ENCODE peak calls at places on chromosome X, in ten cellular contexts. X, S, D, G, F, U, K, L, N and A are unnamed samples.
A peak's percentile ranks its signal among the peaks of the same experiment; 100 is the strongest.

GRCh38 chrX:120310861-120311631 is at the start of gene TMEM255A:
- DNase-seq in X (no peak), S (no peak), D (no peak), G (no peak), F (peak; percentile 18), U (no peak), K (peak; percentile 40), L (peak; percentile 42), N (no peak), A (no peak)

GRCh38 chrX:38845426-38845825 is 44.2 kb downstream of the MID1IP1 start:
- DNase-seq in X (no peak), S (no peak), D (no peak), G (no peak), F (no peak), U (no peak), K (no peak), L (no peak), N (no peak), A (no peak)

GRCh38 chrX:791479-792034 is 161.0 kb downstream of the SHOX start:
- DNase-seq in X (no peak), S (no peak), D (no peak), G (no peak), F (no peak), U (no peak), K (no peak), L (no peak), N (no peak), A (no peak)

GRCh38 chrX:108131471-108131870 is 39.9 kb downstream of the ATG4A start:
- DNase-seq in X (no peak), S (no peak), D (no peak), G (peak; percentile 16), F (peak; percentile 47), U (no peak), K (no peak), L (no peak), N (peak; percentile 91), A (peak; percentile 58)

GRCh38 chrX:39158801-39159657 is 357.8 kb downstream of the MID1IP1 start:
- DNase-seq in X (no peak), S (no peak), D (peak; percentile 59), G (no peak), F (peak; percentile 64), U (no peak), K (peak; percentile 86), L (no peak), N (no peak), A (peak; percentile 33)

GRCh38 chrX:40922307-40922706 is 162.9 kb upstream of the USP9X start:
- DNase-seq in X (no peak), S (no peak), D (no peak), G (no peak), F (peak; percentile 96), U (no peak), K (peak; percentile 29), L (no peak), N (peak; percentile 57), A (peak; percentile 78)

GRCh38 chrX:131405497-131405896 is 116.4 kb upstream of the IGSF1 start:
- DNase-seq in X (no peak), S (no peak), D (no peak), G (no peak), F (no peak), U (no peak), K (no peak), L (no peak), N (no peak), A (no peak)

GRCh38 chrX:2848806-2849420 is 20.2 kb downstream of the GYG2 start:
- DNase-seq in X (no peak), S (no peak), D (no peak), G (no peak), F (peak; percentile 75), U (no peak), K (no peak), L (no peak), N (no peak), A (peak; percentile 68)

GRCh38 chrX:113192418-113192817 is 351.8 kb upstream of the AMOT start:
- DNase-seq in X (no peak), S (no peak), D (no peak), G (no peak), F (no peak), U (no peak), K (no peak), L (no peak), N (no peak), A (no peak)

GRCh38 chrX:125711103-125711502 is 391.4 kb downstream of the TEX13C start:
- DNase-seq in X (no peak), S (no peak), D (no peak), G (no peak), F (no peak), U (no peak), K (no peak), L (no peak), N (no peak), A (no peak)

GRCh38 chrX:15142084-15142715 is 127.7 kb downstream of the ASB9 start:
- DNase-seq in X (no peak), S (no peak), D (no peak), G (no peak), F (peak; percentile 52), U (no peak), K (no peak), L (no peak), N (no peak), A (no peak)

GRCh38 chrX:7582191-7582590 is 260.8 kb upstream of the VCX start:
- DNase-seq in X (no peak), S (no peak), D (no peak), G (no peak), F (no peak), U (no peak), K (peak; percentile 66), L (no peak), N (no peak), A (no peak)

GRCh38 chrX:13014111-13015094 is 30.0 kb downstream of the FAM9C start:
- DNase-seq in X (no peak), S (no peak), D (no peak), G (no peak), F (peak; percentile 78), U (no peak), K (no peak), L (no peak), N (no peak), A (peak; percentile 35)

GRCh38 chrX:97026406-97026805 is 142.7 kb downstream of the RPA4 start:
- DNase-seq in X (no peak), S (no peak), D (no peak), G (no peak), F (peak; percentile 40), U (peak; percentile 2), K (peak; percentile 58), L (no peak), N (peak; percentile 51), A (peak; percentile 36)

GRCh38 chrX:15894724-15895123 is 40.1 kb upstream of the AP1S2 start:
- DNase-seq in X (no peak), S (no peak), D (no peak), G (no peak), F (no peak), U (no peak), K (no peak), L (no peak), N (no peak), A (no peak)

GRCh38 chrX:149829751-149830191 is 48.0 kb downstream of the MAGEA9 start:
- DNase-seq in X (no peak), S (peak; percentile 1), D (peak; percentile 3), G (no peak), F (peak; percentile 43), U (no peak), K (no peak), L (no peak), N (no peak), A (peak; percentile 50)

GRCh38 chrX:107935664-107936433 is 46.3 kb downstream of the TEX13B start:
- DNase-seq in X (no peak), S (no peak), D (no peak), G (no peak), F (peak; percentile 7), U (no peak), K (peak; percentile 20), L (no peak), N (peak; percentile 26), A (peak; percentile 6)